ENCODE peak calls at places on chromosomes 13 and 19, in nine cellular contexts. M is ovary, N is brain microvascular endothelial cell, S is aorta, Y is RWPE1, A is esophagus squamous epithelium, I is cardiac muscle cell, T is Panc1, W is OCI-LY7. G is an unnamed sample.

GRCh38 chr13:57825066-57825465 is 193.5 kb downstream of the PCDH17 start:
- DNase-seq in M (no peak), N (no peak), S (no peak), Y (no peak), A (no peak), I (no peak), T (no peak), W (no peak), G (no peak)

GRCh38 chr19:55441692-55442321 is 1.3 kb downstream of the SHISA7 start:
- DNase-seq in M (no peak), N (no peak), S (no peak), Y (no peak), A (no peak), I (no peak), T (no peak), W (no peak), G (peak)

GRCh38 chr19:5690955-5691204 is 785 bp downstream of the RPL36 start:
- DNase-seq in M (no peak), N (no peak), S (no peak), Y (no peak), A (no peak), I (no peak), T (no peak), W (no peak), G (no peak)

GRCh38 chr19:40284501-40285352 is at the start of gene AKT2:
- DNase-seq in M (peak), N (peak), S (peak), Y (no peak), A (no peak), I (peak), T (no peak), W (peak), G (no peak)

GRCh38 chr19:51696606-51697005 is 3.5 kb downstream of the SPACA6 start:
- DNase-seq in M (no peak), N (no peak), S (no peak), Y (no peak), A (no peak), I (no peak), T (no peak), W (no peak), G (no peak)

GRCh38 chr19:6161271-6161850 is 25.9 kb downstream of the ACSBG2 start:
- DNase-seq in M (no peak), N (no peak), S (no peak), Y (peak), A (no peak), I (no peak), T (no peak), W (peak), G (peak)

GRCh38 chr19:1112254-1113208 is 8.7 kb downstream of the GPX4 start:
- DNase-seq in M (peak), N (no peak), S (no peak), Y (no peak), A (no peak), I (peak), T (no peak), W (no peak), G (peak)

GRCh38 chr19:2567580-2567979 is 91.7 kb downstream of the GADD45B start:
- DNase-seq in M (no peak), N (no peak), S (peak), Y (no peak), A (no peak), I (no peak), T (no peak), W (no peak), G (no peak)

GRCh38 chr13:60617863-60618733 is 221.1 kb downstream of the TDRD3 start:
- DNase-seq in M (no peak), N (peak), S (no peak), Y (peak), A (no peak), I (peak), T (no peak), W (no peak), G (no peak)

GRCh38 chr13:24181991-24182702 is 21.6 kb downstream of the SPATA13 start:
- DNase-seq in M (no peak), N (no peak), S (no peak), Y (no peak), A (no peak), I (no peak), T (no peak), W (peak), G (no peak)

GRCh38 chr13:78241278-78241919 is 322.8 kb upstream of the EDNRB start:
- DNase-seq in M (no peak), N (peak), S (no peak), Y (peak), A (no peak), I (peak), T (peak), W (peak), G (no peak)

GRCh38 chr13:107452833-107453232 is 762.5 kb downstream of the LIG4 start:
- DNase-seq in M (no peak), N (no peak), S (no peak), Y (no peak), A (no peak), I (no peak), T (no peak), W (no peak), G (no peak)

GRCh38 chr13:107447591-107447990 is 767.7 kb downstream of the LIG4 start:
- DNase-seq in M (no peak), N (no peak), S (no peak), Y (no peak), A (no peak), I (no peak), T (no peak), W (no peak), G (no peak)

GRCh38 chr13:107450426-107450825 is 764.9 kb downstream of the LIG4 start:
- DNase-seq in M (no peak), N (no peak), S (no peak), Y (no peak), A (no peak), I (no peak), T (no peak), W (no peak), G (no peak)

GRCh38 chr13:107456431-107456830 is 758.9 kb downstream of the LIG4 start:
- DNase-seq in M (no peak), N (no peak), S (no peak), Y (no peak), A (no peak), I (no peak), T (no peak), W (no peak), G (no peak)

DNA sequence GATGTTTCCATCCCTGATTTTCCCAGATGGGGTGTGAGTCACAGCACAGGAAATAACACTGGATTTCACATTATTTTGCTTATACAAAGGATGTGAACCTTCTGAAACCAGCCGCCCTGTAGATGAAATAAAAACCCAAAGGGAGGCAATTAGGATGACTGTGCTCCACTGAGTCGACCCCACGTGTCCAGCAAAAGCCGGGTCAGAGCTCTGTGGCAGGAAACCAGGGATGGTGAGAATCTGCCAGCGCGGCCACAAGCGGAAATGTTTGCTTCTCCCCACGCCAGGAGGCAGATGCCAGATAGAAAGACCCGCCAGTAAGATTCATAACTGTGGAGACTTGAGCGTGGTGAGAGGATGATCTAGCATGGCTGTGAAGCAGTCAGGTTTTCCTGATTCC is 764.4 kb downstream of the LIG4 start:
- DNase-seq in M (peak), N (peak), S (peak), Y (peak), A (no peak), I (no peak), T (no peak), W (no peak), G (no peak)
- H3K27ac ChIP-seq in M (no peak), N (peak), S (peak), Y (no peak), A (peak), I (no peak), T (no peak), W (no peak), G (no peak)

DNA sequence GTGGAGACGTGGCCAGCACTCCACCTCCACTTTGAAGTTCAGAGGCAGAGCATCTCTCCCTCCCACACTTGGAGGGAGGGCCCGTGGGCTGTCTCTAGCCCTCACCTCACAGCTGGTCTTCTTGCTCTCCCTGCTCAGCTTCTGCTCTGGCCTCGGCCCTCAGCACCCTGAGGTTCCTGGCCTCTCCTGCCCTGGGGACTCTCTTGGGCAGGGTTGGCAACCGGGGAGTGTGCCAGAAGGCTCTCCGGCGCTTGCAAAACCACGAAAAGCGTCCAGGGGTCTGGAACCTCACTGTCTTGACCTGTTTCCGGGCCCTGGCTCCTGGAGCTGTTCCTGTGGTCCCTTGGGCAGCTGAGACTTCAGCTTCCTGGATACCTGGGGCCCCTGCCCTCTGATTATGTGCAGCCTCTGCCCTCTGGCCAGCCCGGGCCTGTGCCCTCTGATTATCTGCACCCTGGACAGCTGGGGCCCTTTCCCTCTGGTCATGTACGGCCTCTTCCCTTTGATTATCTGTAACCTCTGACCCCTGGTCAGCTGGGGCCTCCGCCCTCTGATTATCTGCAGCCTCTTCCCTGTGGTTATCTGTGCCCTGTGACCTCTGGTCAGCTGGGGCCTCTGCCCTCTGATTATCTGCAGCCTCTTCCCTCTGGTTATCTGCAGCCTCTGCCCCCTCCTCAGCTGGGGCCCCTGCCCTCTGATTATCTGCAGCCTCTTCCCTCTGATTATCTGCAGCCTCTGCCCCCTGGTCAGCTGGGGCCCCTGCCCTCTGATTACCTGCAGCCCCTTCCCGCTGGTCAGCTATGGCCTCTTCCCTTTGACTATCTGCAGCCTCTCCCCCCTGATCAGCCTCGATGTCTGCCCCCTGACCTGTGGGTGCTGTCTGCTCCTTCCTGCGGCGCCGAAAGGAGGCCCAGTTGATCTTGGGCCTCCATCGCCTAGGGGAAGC is 2.0 kb downstream of the CCDC8 start:
- DNase-seq in M (peak), N (no peak), S (no peak), Y (no peak), A (no peak), I (no peak), T (no peak), W (no peak), G (no peak)
- H3K27ac ChIP-seq in M (peak), N (no peak), S (peak), Y (peak), A (no peak), I (peak), T (no peak), W (peak), G (no peak)

GRCh38 chr13:113532156-113532806 is 41.8 kb upstream of the DCUN1D2 start:
- DNase-seq in M (no peak), N (no peak), S (peak), Y (peak), A (no peak), I (peak), T (no peak), W (no peak), G (no peak)
- H3K27ac ChIP-seq in M (no peak), N (no peak), S (no peak), Y (peak), A (no peak), I (no peak), T (no peak), W (no peak), G (no peak)

GRCh38 chr19:44717603-44718002 is 18.7 kb downstream of the CEACAM16 start:
- DNase-seq in M (no peak), N (no peak), S (no peak), Y (no peak), A (no peak), I (no peak), T (no peak), W (no peak), G (no peak)

GRCh38 chr19:44710483-44710882 is 11.5 kb downstream of the CEACAM16 start:
- DNase-seq in M (no peak), N (no peak), S (no peak), Y (no peak), A (no peak), I (no peak), T (no peak), W (no peak), G (no peak)

GRCh38 chr19:44714597-44715169 is 15.7 kb downstream of the CEACAM16 start:
- DNase-seq in M (no peak), N (no peak), S (no peak), Y (no peak), A (no peak), I (no peak), T (no peak), W (no peak), G (no peak)

GRCh38 chr19:44708940-44709339 is 10.0 kb downstream of the CEACAM16 start:
- DNase-seq in M (no peak), N (no peak), S (no peak), Y (no peak), A (no peak), I (no peak), T (no peak), W (no peak), G (no peak)

GRCh38 chr19:44712864-44713515 is 14.0 kb downstream of the CEACAM16 start:
- DNase-seq in M (no peak), N (no peak), S (no peak), Y (no peak), A (no peak), I (no peak), T (no peak), W (no peak), G (no peak)
- H3K27ac ChIP-seq in M (no peak), N (no peak), S (no peak), Y (no peak), A (no peak), I (no peak), T (no peak), W (no peak), G (no peak)

GRCh38 chr13:44917589-44918322 is 71.5 kb downstream of the NUFIP1 start:
- DNase-seq in M (peak), N (peak), S (peak), Y (peak), A (peak), I (peak), T (peak), W (peak), G (peak)
- H3K27ac ChIP-seq in M (peak), N (peak), S (peak), Y (peak), A (peak), I (peak), T (peak), W (peak), G (peak)

GRCh38 chr13:110529522-110530311 is 31.8 kb downstream of the RAB20 start:
- DNase-seq in M (no peak), N (no peak), S (no peak), Y (no peak), A (no peak), I (no peak), T (no peak), W (no peak), G (no peak)
- H3K27ac ChIP-seq in M (peak), N (no peak), S (peak), Y (no peak), A (peak), I (peak), T (no peak), W (no peak), G (peak)

DNA sequence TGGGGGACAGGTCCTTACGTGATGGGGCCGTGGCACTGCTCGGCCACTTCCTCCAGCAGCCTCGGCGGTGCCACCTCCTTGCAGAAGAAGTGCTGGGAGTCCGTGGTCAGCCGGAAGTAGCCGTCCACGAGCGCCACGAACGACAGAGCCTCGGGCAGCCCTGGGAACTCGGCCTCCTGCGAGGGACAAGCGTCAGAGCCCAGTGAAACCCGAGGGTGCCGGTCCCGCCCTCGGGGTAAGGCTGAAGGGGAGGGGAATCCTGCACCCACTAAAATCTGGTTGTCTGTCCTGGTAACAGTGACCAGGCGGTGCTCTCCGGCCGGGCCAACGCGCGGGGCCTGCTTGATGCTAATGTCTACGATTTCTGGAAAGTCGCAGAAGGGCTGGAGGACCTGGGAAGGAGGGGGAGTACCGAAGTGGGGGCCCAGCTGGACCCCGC is 6.4 kb downstream of the JAK3 start:
- DNase-seq in M (no peak), N (no peak), S (no peak), Y (peak), A (no peak), I (no peak), T (no peak), W (no peak), G (peak)
- H3K27ac ChIP-seq in M (peak), N (no peak), S (no peak), Y (peak), A (no peak), I (no peak), T (no peak), W (no peak), G (no peak)

DNA sequence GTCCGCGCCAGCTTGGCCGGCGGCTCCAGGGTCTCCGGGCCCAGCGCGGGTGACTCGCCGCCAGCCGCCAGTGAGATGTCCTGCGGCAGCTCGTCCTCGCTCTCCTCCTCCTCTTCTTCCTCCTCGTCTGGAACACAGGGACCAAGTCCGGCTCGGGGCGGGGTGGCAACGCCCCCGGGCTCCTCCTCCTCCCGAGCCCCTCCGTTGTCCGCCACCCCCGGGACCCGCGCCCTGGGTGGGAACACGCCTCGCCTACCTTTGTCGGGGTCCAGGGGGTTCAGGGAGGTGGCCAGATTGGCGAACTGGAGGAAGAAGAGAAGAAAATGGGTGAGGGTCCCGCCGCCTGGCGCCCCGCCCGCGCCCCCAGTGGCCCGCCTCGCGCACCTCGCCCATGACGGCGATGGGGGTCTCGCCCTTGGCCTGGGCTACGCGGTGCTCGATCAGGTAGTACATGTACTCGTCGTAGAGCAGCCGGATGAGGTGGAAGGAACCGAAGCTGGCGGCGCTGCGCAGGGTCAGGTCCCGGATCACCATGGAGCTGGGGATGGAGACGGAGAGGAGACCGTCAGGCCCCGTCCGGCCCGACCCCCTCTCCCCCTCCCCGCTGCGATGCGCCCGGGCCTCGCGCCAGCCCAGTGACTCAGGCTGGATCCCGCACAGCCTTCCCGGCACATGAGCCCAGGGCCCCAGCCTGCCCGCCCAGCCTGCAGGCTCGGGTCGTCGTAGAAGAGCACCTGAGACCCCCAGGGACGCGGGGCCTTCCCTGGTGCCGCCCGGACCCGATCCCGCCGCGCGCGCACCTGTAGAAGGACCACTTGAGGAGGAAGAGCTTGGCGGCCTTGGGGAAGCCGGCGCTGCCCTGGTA is 10.7 kb downstream of the DCAF15 start:
- DNase-seq in M (peak), N (no peak), S (peak), Y (no peak), A (no peak), I (no peak), T (no peak), W (no peak), G (no peak)
- H3K27ac ChIP-seq in M (no peak), N (no peak), S (no peak), Y (peak), A (peak), I (no peak), T (no peak), W (no peak), G (no peak)

DNA sequence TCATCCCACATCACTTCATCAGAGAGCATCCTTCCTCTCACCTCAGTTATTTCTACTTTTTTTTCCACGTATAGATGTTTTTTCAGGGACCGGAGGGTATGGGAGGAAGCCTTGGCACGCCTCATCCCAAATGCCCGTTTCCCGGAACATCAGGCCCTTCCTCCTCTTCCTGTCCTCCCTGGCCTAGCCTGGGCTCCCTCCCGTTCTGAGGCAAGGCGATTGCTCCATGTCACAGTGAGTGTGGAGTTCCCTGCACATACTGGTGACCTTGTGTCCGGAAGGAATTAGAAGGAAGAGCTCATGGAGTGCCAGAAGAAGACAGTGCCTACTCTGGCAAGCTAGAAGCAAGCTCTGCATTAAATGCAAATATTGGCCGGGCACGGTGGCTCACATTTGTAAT is 1.1 kb upstream of the ZNF627 start:
- DNase-seq in M (no peak), N (no peak), S (peak), Y (no peak), A (no peak), I (no peak), T (no peak), W (no peak), G (no peak)
- H3K27ac ChIP-seq in M (peak), N (no peak), S (no peak), Y (peak), A (peak), I (no peak), T (no peak), W (no peak), G (peak)

GRCh38 chr19:31330237-31330636 is 19.0 kb downstream of the TSHZ3 start:
- DNase-seq in M (no peak), N (no peak), S (no peak), Y (no peak), A (no peak), I (no peak), T (no peak), W (no peak), G (peak)

GRCh38 chr19:31330761-31331160 is 18.5 kb downstream of the TSHZ3 start:
- DNase-seq in M (no peak), N (no peak), S (no peak), Y (no peak), A (no peak), I (no peak), T (no peak), W (no peak), G (no peak)

GRCh38 chr19:31332096-31332495 is 17.1 kb downstream of the TSHZ3 start:
- DNase-seq in M (no peak), N (no peak), S (no peak), Y (no peak), A (no peak), I (no peak), T (no peak), W (no peak), G (no peak)

GRCh38 chr19:31329819-31330218 is 19.4 kb downstream of the TSHZ3 start:
- DNase-seq in M (no peak), N (no peak), S (no peak), Y (no peak), A (no peak), I (no peak), T (no peak), W (no peak), G (no peak)

GRCh38 chr19:31331536-31331935 is 17.7 kb downstream of the TSHZ3 start:
- DNase-seq in M (no peak), N (no peak), S (no peak), Y (no peak), A (no peak), I (no peak), T (no peak), W (no peak), G (no peak)
- H3K27ac ChIP-seq in M (no peak), N (no peak), S (no peak), Y (peak), A (no peak), I (no peak), T (no peak), W (no peak), G (no peak)